ENCODE peak calls at places on chromosomes 7 and 10, in five cellular contexts. One of them, this sample, is unnamed.

GRCh38 chr7:157974678-157975230 is 612.9 kb downstream of the PTPRN2 start:
- DNase-seq in endothelial cell: no peak
- DNase-seq in GM20000: no peak
- DNase-seq in fibroblast of lung: no peak
- DNase-seq in fibroblast of mammary gland: no peak
- DNase-seq in this sample: no peak

GRCh38 chr10:78572565-78572964 is 496.2 kb upstream of the ZMIZ1 start:
- DNase-seq in endothelial cell: no peak
- DNase-seq in GM20000: no peak
- DNase-seq in fibroblast of lung: peak
- DNase-seq in fibroblast of mammary gland: peak
- DNase-seq in this sample: no peak

GRCh38 chr7:34452363-34452762 is 205.7 kb upstream of the NPSR1 start:
- DNase-seq in endothelial cell: no peak
- DNase-seq in GM20000: no peak
- DNase-seq in fibroblast of lung: no peak
- DNase-seq in fibroblast of mammary gland: no peak
- DNase-seq in this sample: no peak

GRCh38 chr10:43123361-43124093 is 14.7 kb upstream of the CSGALNACT2 start:
- DNase-seq in endothelial cell: no peak
- DNase-seq in GM20000: no peak
- DNase-seq in fibroblast of lung: no peak
- DNase-seq in fibroblast of mammary gland: no peak
- DNase-seq in this sample: no peak

GRCh38 chr10:55224007-55224781 is 423.2 kb upstream of the PCDH15 start:
- DNase-seq in endothelial cell: no peak
- DNase-seq in GM20000: no peak
- DNase-seq in fibroblast of lung: no peak
- DNase-seq in fibroblast of mammary gland: no peak
- DNase-seq in this sample: no peak

GRCh38 chr10:93124580-93125318 is 51.1 kb downstream of the CYP26A1 start:
- DNase-seq in endothelial cell: no peak
- DNase-seq in GM20000: no peak
- DNase-seq in fibroblast of lung: no peak
- DNase-seq in fibroblast of mammary gland: no peak
- DNase-seq in this sample: no peak

GRCh38 chr7:137146552-137146961 is 197.0 kb downstream of the PTN start:
- DNase-seq in endothelial cell: no peak
- DNase-seq in GM20000: no peak
- DNase-seq in fibroblast of lung: peak
- DNase-seq in fibroblast of mammary gland: peak
- DNase-seq in this sample: no peak

GRCh38 chr10:92242910-92243671 is 47.8 kb downstream of the CPEB3 start:
- DNase-seq in endothelial cell: peak
- DNase-seq in GM20000: peak
- DNase-seq in fibroblast of lung: peak
- DNase-seq in fibroblast of mammary gland: peak
- DNase-seq in this sample: peak

GRCh38 chr7:123463890-123464289 is 70.5 kb downstream of the IQUB start:
- DNase-seq in endothelial cell: no peak
- DNase-seq in GM20000: no peak
- DNase-seq in fibroblast of lung: no peak
- DNase-seq in fibroblast of mammary gland: no peak
- DNase-seq in this sample: no peak

GRCh38 chr7:137692399-137692798 is 154.4 kb downstream of the DGKI start:
- DNase-seq in endothelial cell: no peak
- DNase-seq in GM20000: no peak
- DNase-seq in fibroblast of lung: no peak
- DNase-seq in fibroblast of mammary gland: no peak
- DNase-seq in this sample: no peak

GRCh38 chr7:32588657-32589056 is 93.4 kb downstream of the AVL9 start:
- DNase-seq in endothelial cell: no peak
- DNase-seq in GM20000: peak
- DNase-seq in fibroblast of lung: peak
- DNase-seq in fibroblast of mammary gland: peak
- DNase-seq in this sample: no peak

GRCh38 chr7:83427929-83428328 is 221.0 kb downstream of the SEMA3E start:
- DNase-seq in endothelial cell: no peak
- DNase-seq in GM20000: no peak
- DNase-seq in fibroblast of lung: peak
- DNase-seq in fibroblast of mammary gland: no peak
- DNase-seq in this sample: no peak

GRCh38 chr10:17349717-17350116 is 104.7 kb downstream of the ST8SIA6 start:
- DNase-seq in endothelial cell: no peak
- DNase-seq in GM20000: no peak
- DNase-seq in fibroblast of lung: peak
- DNase-seq in fibroblast of mammary gland: peak
- DNase-seq in this sample: no peak

GRCh38 chr10:122459586-122460273 is 1.6 kb upstream of the HTRA1 start:
- DNase-seq in endothelial cell: no peak
- DNase-seq in GM20000: no peak
- DNase-seq in fibroblast of lung: peak
- DNase-seq in fibroblast of mammary gland: peak
- DNase-seq in this sample: no peak

GRCh38 chr7:150903627-150904026 is 51.3 kb downstream of the AOC1 start:
- DNase-seq in endothelial cell: no peak
- DNase-seq in GM20000: no peak
- DNase-seq in fibroblast of lung: peak
- DNase-seq in fibroblast of mammary gland: peak
- DNase-seq in this sample: no peak

GRCh38 chr7:128386415-128386925 is 23.3 kb downstream of the IMPDH1 start:
- DNase-seq in endothelial cell: no peak
- DNase-seq in GM20000: no peak
- DNase-seq in fibroblast of lung: no peak
- DNase-seq in fibroblast of mammary gland: no peak
- DNase-seq in this sample: no peak

GRCh38 chr7:131034166-131034881 is 293.4 kb upstream of the MKLN1 start:
- DNase-seq in endothelial cell: no peak
- DNase-seq in GM20000: no peak
- DNase-seq in fibroblast of lung: no peak
- DNase-seq in fibroblast of mammary gland: peak
- DNase-seq in this sample: no peak

GRCh38 chr7:80885774-80886173 is 33.1 kb downstream of the SEMA3C start:
- DNase-seq in endothelial cell: no peak
- DNase-seq in GM20000: no peak
- DNase-seq in fibroblast of lung: no peak
- DNase-seq in fibroblast of mammary gland: no peak
- DNase-seq in this sample: no peak

GRCh38 chr7:44063894-44064651 is 1.3 kb downstream of the PGAM2 start:
- DNase-seq in endothelial cell: no peak
- DNase-seq in GM20000: no peak
- DNase-seq in fibroblast of lung: no peak
- DNase-seq in fibroblast of mammary gland: no peak
- DNase-seq in this sample: peak

GRCh38 chr7:134842901-134843300 is 63.5 kb downstream of the CALD1 start:
- DNase-seq in endothelial cell: no peak
- DNase-seq in GM20000: no peak
- DNase-seq in fibroblast of lung: no peak
- DNase-seq in fibroblast of mammary gland: no peak
- DNase-seq in this sample: no peak

GRCh38 chr7:25839084-25839769 is 312.8 kb upstream of the NFE2L3 start:
- DNase-seq in endothelial cell: no peak
- DNase-seq in GM20000: no peak
- DNase-seq in fibroblast of lung: no peak
- DNase-seq in fibroblast of mammary gland: no peak
- DNase-seq in this sample: no peak
- TF ChIP-seq CTCF in endothelial cell: peak
- TF ChIP-seq CTCF in GM20000: no peak
- TF ChIP-seq CTCF in fibroblast of lung: no peak
- TF ChIP-seq CTCF in fibroblast of mammary gland: peak
- TF ChIP-seq CTCF in this sample: no peak

DNA sequence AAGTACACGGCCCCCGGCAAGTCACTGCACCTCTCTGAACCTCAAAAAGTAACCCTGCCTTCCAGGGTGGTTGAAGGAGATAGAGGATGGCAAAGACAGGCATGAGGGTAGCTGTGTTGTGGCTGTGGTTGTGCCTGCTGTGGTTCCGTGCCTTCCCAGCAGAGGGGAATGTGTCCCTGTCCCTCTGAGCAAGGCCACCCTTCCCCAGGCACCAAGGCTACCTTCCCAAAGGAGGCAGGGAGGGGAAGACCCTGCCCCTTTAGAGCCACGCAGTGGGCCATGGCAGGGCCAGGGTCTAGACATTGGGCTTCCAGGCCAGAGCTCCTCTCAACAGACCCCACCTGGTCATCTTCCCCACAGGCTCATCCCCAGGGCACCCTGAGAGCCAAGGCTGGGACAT is 18.8 kb downstream of the CRHR2 start:
- DNase-seq in endothelial cell: no peak
- DNase-seq in GM20000: no peak
- DNase-seq in fibroblast of lung: no peak
- DNase-seq in fibroblast of mammary gland: no peak
- DNase-seq in this sample: no peak
- TF ChIP-seq CTCF in endothelial cell: no peak
- TF ChIP-seq CTCF in GM20000: no peak
- TF ChIP-seq CTCF in fibroblast of lung: no peak
- TF ChIP-seq CTCF in fibroblast of mammary gland: no peak
- TF ChIP-seq CTCF in this sample: no peak

GRCh38 chr10:131147301-131147975 is 164.1 kb downstream of the TCERG1L start:
- DNase-seq in endothelial cell: no peak
- DNase-seq in GM20000: no peak
- DNase-seq in fibroblast of lung: no peak
- DNase-seq in fibroblast of mammary gland: no peak
- DNase-seq in this sample: no peak
- TF ChIP-seq CTCF in endothelial cell: no peak
- TF ChIP-seq CTCF in GM20000: no peak
- TF ChIP-seq CTCF in fibroblast of lung: no peak
- TF ChIP-seq CTCF in fibroblast of mammary gland: no peak
- TF ChIP-seq CTCF in this sample: no peak

GRCh38 chr10:1195828-1196227 is 139.6 kb downstream of the WDR37 start:
- DNase-seq in endothelial cell: no peak
- DNase-seq in GM20000: no peak
- DNase-seq in fibroblast of lung: no peak
- DNase-seq in fibroblast of mammary gland: no peak
- DNase-seq in this sample: no peak
- TF ChIP-seq CTCF in endothelial cell: no peak
- TF ChIP-seq CTCF in GM20000: no peak
- TF ChIP-seq CTCF in fibroblast of lung: no peak
- TF ChIP-seq CTCF in fibroblast of mammary gland: no peak
- TF ChIP-seq CTCF in this sample: no peak

GRCh38 chr10:33046792-33047191 is 88.8 kb upstream of the ITGB1 start:
- DNase-seq in endothelial cell: no peak
- DNase-seq in GM20000: no peak
- DNase-seq in fibroblast of lung: no peak
- DNase-seq in fibroblast of mammary gland: no peak
- DNase-seq in this sample: no peak

GRCh38 chr10:33048223-33048622 is 90.2 kb upstream of the ITGB1 start:
- DNase-seq in endothelial cell: no peak
- DNase-seq in GM20000: no peak
- DNase-seq in fibroblast of lung: no peak
- DNase-seq in fibroblast of mammary gland: no peak
- DNase-seq in this sample: no peak

GRCh38 chr10:33052476-33052875 is 94.4 kb upstream of the ITGB1 start:
- DNase-seq in endothelial cell: no peak
- DNase-seq in GM20000: no peak
- DNase-seq in fibroblast of lung: no peak
- DNase-seq in fibroblast of mammary gland: no peak
- DNase-seq in this sample: no peak

GRCh38 chr10:33042565-33042964 is 84.5 kb upstream of the ITGB1 start:
- DNase-seq in endothelial cell: no peak
- DNase-seq in GM20000: no peak
- DNase-seq in fibroblast of lung: no peak
- DNase-seq in fibroblast of mammary gland: no peak
- DNase-seq in this sample: no peak

DNA sequence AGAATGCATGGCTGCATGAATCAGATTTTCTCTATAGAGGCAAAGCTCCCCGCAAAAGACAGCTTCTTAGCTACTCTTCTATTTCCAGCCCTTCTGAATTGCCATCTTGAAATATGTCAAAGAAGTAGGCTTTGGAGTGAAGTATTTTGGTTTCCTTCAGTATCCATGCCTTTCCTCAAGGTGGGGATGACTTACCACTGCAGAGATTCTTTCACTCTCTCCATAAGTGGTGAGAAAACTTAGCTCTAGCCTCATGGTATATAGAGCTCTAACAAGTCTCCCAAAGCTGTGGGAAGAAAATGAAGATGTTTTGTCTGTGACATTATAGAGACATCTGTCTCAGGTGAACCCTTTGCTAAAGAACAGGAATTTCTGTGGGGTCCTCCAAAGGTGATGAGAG is 89.6 kb upstream of the ITGB1 start:
- DNase-seq in endothelial cell: no peak
- DNase-seq in GM20000: no peak
- DNase-seq in fibroblast of lung: no peak
- DNase-seq in fibroblast of mammary gland: peak
- DNase-seq in this sample: no peak
- TF ChIP-seq CTCF in endothelial cell: no peak
- TF ChIP-seq CTCF in GM20000: no peak
- TF ChIP-seq CTCF in fibroblast of lung: no peak
- TF ChIP-seq CTCF in fibroblast of mammary gland: no peak
- TF ChIP-seq CTCF in this sample: no peak

GRCh38 chr7:41315764-41316163 is 387.1 kb downstream of the INHBA start:
- DNase-seq in endothelial cell: peak
- DNase-seq in GM20000: no peak
- DNase-seq in fibroblast of lung: no peak
- DNase-seq in fibroblast of mammary gland: no peak
- DNase-seq in this sample: no peak
- TF ChIP-seq CTCF in endothelial cell: no peak
- TF ChIP-seq CTCF in GM20000: no peak
- TF ChIP-seq CTCF in fibroblast of lung: peak
- TF ChIP-seq CTCF in fibroblast of mammary gland: peak
- TF ChIP-seq CTCF in this sample: no peak

DNA sequence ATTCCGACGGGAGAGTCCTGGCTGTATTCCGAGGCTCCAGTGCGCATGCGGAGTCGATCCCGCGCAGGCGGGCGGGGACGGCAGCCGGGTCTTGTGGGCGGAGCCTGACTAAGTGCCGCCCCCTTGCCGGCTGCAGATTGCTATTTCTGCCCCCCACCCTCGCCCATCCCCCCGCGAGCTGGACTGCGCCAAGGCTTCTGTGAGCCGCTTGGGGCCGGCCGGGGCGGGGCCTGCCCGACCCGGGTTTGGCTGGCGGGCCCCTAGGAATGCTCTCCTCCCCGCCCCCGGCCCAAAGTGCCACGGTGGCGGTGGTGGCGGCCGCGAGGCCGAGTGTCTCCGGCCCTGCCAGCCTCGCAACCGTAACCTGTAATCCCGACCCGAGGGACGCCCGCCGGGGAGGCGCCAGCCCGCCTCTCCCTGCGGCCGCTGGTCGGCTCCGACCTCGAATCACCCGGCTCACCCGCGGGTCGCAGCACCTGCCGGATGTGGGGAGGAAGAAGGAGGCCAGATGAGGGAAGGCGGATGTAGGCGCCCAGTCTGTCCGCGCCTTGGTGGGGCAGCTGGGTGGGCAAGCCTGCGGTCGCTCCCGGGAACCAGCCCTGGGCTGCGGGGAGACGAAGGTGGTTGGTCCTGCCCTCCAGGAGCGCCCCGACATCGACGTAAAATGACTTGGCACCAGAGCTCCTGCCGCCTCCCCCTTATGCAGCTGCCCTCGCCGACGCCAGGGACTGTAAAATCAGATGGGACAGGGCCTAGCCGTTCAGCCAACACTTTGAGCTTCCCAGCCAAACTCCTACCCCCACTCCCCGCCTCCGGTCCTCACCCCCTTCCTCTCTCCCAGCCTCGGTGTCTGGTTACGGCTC is 607 bp upstream of the KAZALD1 start:
- DNase-seq in endothelial cell: peak
- DNase-seq in GM20000: peak
- DNase-seq in fibroblast of lung: peak
- DNase-seq in fibroblast of mammary gland: peak
- DNase-seq in this sample: peak
- TF ChIP-seq CTCF in endothelial cell: no peak
- TF ChIP-seq CTCF in GM20000: no peak
- TF ChIP-seq CTCF in fibroblast of lung: no peak
- TF ChIP-seq CTCF in fibroblast of mammary gland: no peak
- TF ChIP-seq CTCF in this sample: no peak

This sample was measured in activated B cell treated with CpG ODN at 0.5 μM for 24 hours.